ENCODE peak calls at places on chromosomes 16 and 17, in ten cellular contexts. Q, M, D, V, W, K, Z, C, U and H are unnamed samples.

GRCh38 chr16:71540-72341 is 690 bp downstream of the RHBDF1 start:
- DNase-seq in Q (no peak), M (peak; percentile 70), D (no peak), V (peak; percentile 85), W (no peak), K (no peak), Z (peak; percentile 56), C (no peak), U (peak; percentile 51), H (peak; percentile 89)

GRCh38 chr17:61402978-61403845 is 3.6 kb downstream of the TBX2 start:
- DNase-seq in Q (no peak), M (peak; percentile 65), D (no peak), V (no peak), W (peak; percentile 28), K (no peak), Z (no peak), C (no peak), U (no peak), H (no peak)

GRCh38 chr17:6768447-6768846 is 7.6 kb upstream of the FBXO39 start:
- DNase-seq in Q (no peak), M (no peak), D (no peak), V (no peak), W (no peak), K (no peak), Z (no peak), C (no peak), U (no peak), H (no peak)

GRCh38 chr17:82055023-82055964 is 3.6 kb downstream of the GPS1 start:
- DNase-seq in Q (no peak), M (no peak), D (no peak), V (no peak), W (no peak), K (no peak), Z (no peak), C (no peak), U (no peak), H (no peak)

GRCh38 chr17:57097832-57098421 is 12.9 kb downstream of the AKAP1 start:
- DNase-seq in Q (peak; percentile 78), M (peak; percentile 87), D (no peak), V (no peak), W (no peak), K (no peak), Z (no peak), C (no peak), U (no peak), H (no peak)

GRCh38 chr17:57756941-57757340 is 11.8 kb upstream of the CCDC182 start:
- DNase-seq in Q (no peak), M (no peak), D (no peak), V (peak; percentile 86), W (no peak), K (no peak), Z (no peak), C (no peak), U (no peak), H (no peak)

GRCh38 chr17:9236286-9237052 is 215.2 kb downstream of the NTN1 start:
- DNase-seq in Q (no peak), M (no peak), D (no peak), V (no peak), W (no peak), K (no peak), Z (no peak), C (no peak), U (no peak), H (no peak)

GRCh38 chr17:64020068-64020766 is at the start of gene ICAM2:
- DNase-seq in Q (no peak), M (no peak), D (no peak), V (peak; percentile 48), W (peak; percentile 98), K (peak; percentile 96), Z (no peak), C (no peak), U (no peak), H (no peak)

GRCh38 chr17:63516910-63517824 is 6.0 kb upstream of the KCNH6 start:
- DNase-seq in Q (peak; percentile 38), M (peak; percentile 68), D (peak; percentile 47), V (no peak), W (no peak), K (no peak), Z (no peak), C (peak; percentile 21), U (no peak), H (no peak)

GRCh38 chr16:70694088-70694487 is 8.2 kb upstream of the MTSS2 start:
- DNase-seq in Q (peak; percentile 88), M (peak; percentile 78), D (peak; percentile 92), V (no peak), W (no peak), K (no peak), Z (no peak), C (peak; percentile 55), U (no peak), H (no peak)